ENCODE peak calls at places on chromosomes 3 and 15, in eight cellular contexts. J is IMR-90, V is breast epithelium, H is H54, B is A549, F is HCT116, A is esophagus squamous epithelium, E is GM12878. O is an unnamed sample.

GRCh38 chr3:99023590-99024192 is 122.2 kb upstream of the DCBLD2 start:
- DNase-seq in A (no peak), E (no peak), B (peak), J (peak), V (no peak), H (no peak), F (peak), O (no peak)

GRCh38 chr3:56748663-56749231 is 53.0 kb downstream of the ARHGEF3 start:
- DNase-seq in H (no peak), F (no peak), J (no peak), E (no peak), V (no peak), A (no peak), B (no peak), O (no peak)

GRCh38 chr3:31227152-31227581 is 305.6 kb upstream of the STT3B start:
- DNase-seq in F (no peak), E (peak), A (no peak), B (no peak), V (no peak), J (no peak), H (no peak), O (no peak)

GRCh38 chr3:86104154-86104553 is 886.8 kb downstream of the VGLL3 start:
- DNase-seq in H (no peak), J (no peak), F (no peak), V (no peak), B (no peak), A (no peak), E (no peak), O (no peak)

GRCh38 chr3:121660356-121661171 is at the start of gene HCLS1:
- DNase-seq in J (no peak), F (no peak), A (peak), H (no peak), V (no peak), B (no peak), E (peak), O (peak)

GRCh38 chr3:167051421-167051820 is 328.7 kb downstream of the ZBBX start:
- DNase-seq in F (no peak), B (no peak), A (no peak), J (no peak), H (no peak), E (no peak), V (no peak), O (no peak)

GRCh38 chr3:22474706-22475470 is 723.9 kb upstream of the ZNF385D start:
- DNase-seq in E (no peak), F (no peak), H (no peak), V (no peak), A (no peak), B (no peak), J (no peak), O (no peak)

GRCh38 chr15:60000113-60000823 is 3.8 kb upstream of the FOXB1 start:
- DNase-seq in J (no peak), F (no peak), B (no peak), E (no peak), A (no peak), H (no peak), V (no peak), O (no peak)

GRCh38 chr3:68919000-68919399 is 13.3 kb downstream of the TAFA4 start:
- DNase-seq in V (no peak), E (no peak), B (no peak), A (no peak), J (peak), H (no peak), F (no peak), O (no peak)

GRCh38 chr3:79414821-79415220 is 353.0 kb downstream of the ROBO1 start:
- DNase-seq in A (no peak), V (no peak), E (no peak), J (peak), F (no peak), B (no peak), H (no peak), O (no peak)

GRCh38 chr3:126380011-126380768 is 14.5 kb upstream of the CFAP100 start:
- DNase-seq in J (no peak), V (no peak), A (no peak), E (no peak), F (no peak), B (no peak), H (no peak), O (no peak)

DNA sequence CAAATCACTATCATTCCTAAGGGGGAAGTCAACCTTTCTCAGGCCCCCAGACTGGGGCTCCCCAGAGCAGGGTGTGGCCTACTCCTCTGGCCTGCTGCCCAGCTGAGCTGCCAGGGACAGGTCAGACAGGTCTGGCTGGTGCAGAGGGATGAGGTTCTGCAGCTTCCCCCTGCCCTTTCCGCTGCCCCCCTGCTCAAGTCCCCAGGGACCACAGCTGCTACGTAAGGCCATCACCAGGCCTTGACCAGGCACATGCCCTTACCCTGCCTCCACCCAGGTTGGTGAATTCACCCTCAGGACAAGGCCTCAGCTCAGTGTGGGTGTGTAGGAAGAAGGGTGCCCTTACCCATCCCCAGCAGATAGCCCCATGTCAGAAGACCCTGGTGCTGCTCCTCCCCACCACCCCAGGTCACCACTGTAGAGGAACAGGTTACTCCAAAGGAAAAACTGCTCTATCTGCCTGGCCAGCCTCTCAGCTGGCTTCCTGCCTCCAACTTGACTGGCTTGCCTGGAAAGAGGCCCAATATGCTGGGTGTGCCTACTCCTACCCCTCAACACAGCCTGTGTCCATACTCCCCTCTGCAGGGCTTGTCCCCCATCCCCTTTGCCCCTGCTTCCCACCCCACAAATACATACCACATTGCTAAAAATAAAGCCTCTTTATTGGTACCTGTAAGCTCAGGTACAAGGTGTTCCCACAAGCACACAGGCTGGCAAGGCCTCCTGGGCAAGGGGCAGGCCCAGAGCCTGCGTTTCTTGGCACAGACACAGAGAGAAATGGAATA is 12.0 kb downstream of the CSRNP1 start:
- DNase-seq in B (no peak), H (no peak), J (peak), F (no peak), E (no peak), V (peak), A (no peak), O (peak)
- TF ChIP-seq POLR2A in B (no peak), H (no peak), J (no peak), F (no peak), E (peak), V (no peak), A (no peak), O (no peak)

GRCh38 chr3:61975199-61975598 is 398.2 kb downstream of the FEZF2 start:
- DNase-seq in J (peak), A (no peak), B (no peak), F (no peak), V (no peak), E (no peak), H (no peak), O (no peak)
- TF ChIP-seq POLR2A in J (no peak), A (no peak), B (no peak), F (no peak), V (no peak), E (no peak), H (no peak), O (no peak)

GRCh38 chr3:50334339-50335075 is 6.1 kb downstream of the RASSF1 start:
- DNase-seq in A (no peak), H (no peak), J (no peak), E (no peak), B (no peak), V (no peak), F (no peak), O (no peak)

GRCh38 chr3:50338989-50339388 is 1.6 kb downstream of the RASSF1 start:
- DNase-seq in H (no peak), B (no peak), E (no peak), F (no peak), V (no peak), A (no peak), J (no peak), O (no peak)

GRCh38 chr3:50339485-50340196 is 995 bp downstream of the RASSF1 start:
- DNase-seq in B (no peak), V (no peak), A (no peak), H (no peak), E (no peak), J (peak), F (no peak), O (no peak)

GRCh38 chr3:50336452-50337174 is 4.0 kb downstream of the RASSF1 start:
- DNase-seq in J (peak), A (no peak), B (peak), V (no peak), F (no peak), E (no peak), H (no peak), O (no peak)

GRCh38 chr3:50337175-50337861 is 3.3 kb downstream of the RASSF1 start:
- DNase-seq in V (peak), F (peak), H (peak), B (peak), A (peak), E (peak), J (peak), O (peak)
- TF ChIP-seq POLR2A in V (peak), F (no peak), H (peak), B (peak), A (no peak), E (peak), J (peak), O (peak)

GRCh38 chr3:101827211-101828174 is 21.8 kb upstream of the NFKBIZ start:
- DNase-seq in F (peak), V (peak), J (peak), B (no peak), H (no peak), A (peak), E (peak), O (peak)
- TF ChIP-seq POLR2A in F (no peak), V (no peak), J (peak), B (no peak), H (peak), A (no peak), E (peak), O (peak)

GRCh38 chr15:89128320-89129122 is 40.3 kb downstream of the ABHD2 start:
- DNase-seq in H (no peak), B (no peak), E (no peak), A (no peak), F (no peak), V (no peak), J (no peak), O (no peak)

GRCh38 chr15:89129123-89129815 is 41.0 kb downstream of the ABHD2 start:
- DNase-seq in H (no peak), A (no peak), B (peak), F (no peak), E (no peak), V (no peak), J (peak), O (no peak)

GRCh38 chr15:89125038-89125826 is 37.0 kb downstream of the ABHD2 start:
- DNase-seq in H (no peak), V (no peak), E (no peak), A (no peak), J (no peak), B (no peak), F (no peak), O (no peak)

GRCh38 chr15:89129816-89130134 is 41.5 kb downstream of the ABHD2 start:
- DNase-seq in F (no peak), A (no peak), V (no peak), J (no peak), E (no peak), H (no peak), B (no peak), O (no peak)

DNA sequence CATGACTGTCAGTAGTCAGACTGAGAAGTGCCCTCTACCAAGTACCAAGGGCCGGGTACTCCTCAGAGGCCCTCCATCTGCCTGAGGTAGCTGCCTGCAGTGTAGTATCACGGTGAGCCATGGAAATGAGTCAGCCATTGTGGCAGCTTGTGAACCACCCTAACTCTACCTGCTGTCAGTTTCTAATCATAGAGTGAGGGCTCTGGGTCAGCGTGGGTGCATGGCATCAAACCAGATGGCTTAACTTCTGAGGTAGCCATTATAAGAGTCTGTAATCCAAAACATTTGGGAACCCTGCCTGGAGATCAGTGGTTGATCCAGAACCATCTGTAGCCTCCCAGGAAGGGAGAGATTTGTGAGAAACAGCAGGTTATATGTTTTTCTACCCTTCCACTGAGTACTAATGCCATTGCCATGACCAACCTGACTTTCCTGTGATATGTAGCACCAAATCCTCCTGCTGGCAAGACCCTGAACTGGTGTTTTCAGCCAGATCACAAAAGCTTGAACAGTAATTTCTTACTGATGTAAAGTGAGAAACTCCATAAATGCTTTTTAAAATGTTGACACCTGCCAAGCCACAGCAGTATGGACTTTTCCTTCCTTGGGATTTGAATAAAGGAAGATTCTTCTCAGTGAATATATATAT is 38.9 kb downstream of the ABHD2 start:
- DNase-seq in V (no peak), F (no peak), A (no peak), H (no peak), B (no peak), E (no peak), J (peak), O (no peak)
- TF ChIP-seq POLR2A in V (no peak), F (no peak), A (no peak), H (no peak), B (no peak), E (no peak), J (no peak), O (no peak)

DNA sequence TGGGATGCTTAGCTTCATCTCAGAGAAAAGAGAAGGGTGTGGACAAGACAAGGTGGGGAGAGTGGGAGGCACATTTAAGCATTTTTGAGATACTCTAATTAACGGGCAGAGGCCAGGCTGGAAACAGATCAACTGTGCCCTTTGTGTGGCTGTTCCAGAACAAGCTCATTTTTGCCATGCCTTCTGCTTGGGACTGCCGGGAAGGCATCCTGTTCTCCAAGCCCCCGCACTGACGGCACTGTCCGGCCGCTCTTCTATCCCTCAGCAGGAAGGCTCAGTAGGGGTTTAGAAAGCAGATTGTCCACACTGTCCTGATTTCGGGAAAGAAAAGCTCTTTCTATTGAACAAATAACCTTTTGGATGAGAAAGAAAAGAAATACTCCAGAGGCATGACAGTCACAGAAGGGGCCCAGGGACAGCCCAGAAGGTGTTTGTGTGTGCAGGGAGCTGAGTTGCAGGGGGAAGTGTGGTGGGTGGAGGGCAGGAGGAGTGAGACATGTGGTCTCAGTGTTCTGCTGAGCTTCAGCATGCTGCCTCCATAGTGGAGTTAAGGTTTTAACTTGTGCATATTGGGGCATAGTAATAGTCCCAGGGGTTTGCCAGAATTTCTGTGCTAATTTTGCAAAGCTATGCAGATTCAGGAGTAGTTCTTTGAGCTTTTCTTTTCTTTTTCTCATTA is 27.3 kb downstream of the SV2B start:
- DNase-seq in A (no peak), H (no peak), V (peak), E (no peak), B (no peak), J (no peak), F (no peak), O (no peak)
- TF ChIP-seq POLR2A in A (no peak), H (no peak), V (no peak), E (no peak), B (no peak), J (no peak), F (no peak), O (no peak)

GRCh38 chr3:5187920-5188418 is 462 bp downstream of the EDEM1 start:
- DNase-seq in J (peak), A (no peak), H (peak), E (no peak), F (no peak), B (peak), V (no peak), O (peak)

GRCh38 chr3:5186854-5187151 is 704 bp upstream of the EDEM1 start:
- DNase-seq in H (no peak), V (no peak), A (no peak), B (no peak), F (no peak), J (peak), E (no peak), O (no peak)

GRCh38 chr3:5190147-5190791 is 2.8 kb downstream of the EDEM1 start:
- DNase-seq in H (no peak), F (no peak), E (no peak), V (no peak), J (no peak), B (no peak), A (no peak), O (no peak)

GRCh38 chr3:5187152-5187919 is at the start of gene EDEM1:
- DNase-seq in H (peak), E (peak), V (peak), J (peak), A (peak), B (peak), F (peak), O (peak)

DNA sequence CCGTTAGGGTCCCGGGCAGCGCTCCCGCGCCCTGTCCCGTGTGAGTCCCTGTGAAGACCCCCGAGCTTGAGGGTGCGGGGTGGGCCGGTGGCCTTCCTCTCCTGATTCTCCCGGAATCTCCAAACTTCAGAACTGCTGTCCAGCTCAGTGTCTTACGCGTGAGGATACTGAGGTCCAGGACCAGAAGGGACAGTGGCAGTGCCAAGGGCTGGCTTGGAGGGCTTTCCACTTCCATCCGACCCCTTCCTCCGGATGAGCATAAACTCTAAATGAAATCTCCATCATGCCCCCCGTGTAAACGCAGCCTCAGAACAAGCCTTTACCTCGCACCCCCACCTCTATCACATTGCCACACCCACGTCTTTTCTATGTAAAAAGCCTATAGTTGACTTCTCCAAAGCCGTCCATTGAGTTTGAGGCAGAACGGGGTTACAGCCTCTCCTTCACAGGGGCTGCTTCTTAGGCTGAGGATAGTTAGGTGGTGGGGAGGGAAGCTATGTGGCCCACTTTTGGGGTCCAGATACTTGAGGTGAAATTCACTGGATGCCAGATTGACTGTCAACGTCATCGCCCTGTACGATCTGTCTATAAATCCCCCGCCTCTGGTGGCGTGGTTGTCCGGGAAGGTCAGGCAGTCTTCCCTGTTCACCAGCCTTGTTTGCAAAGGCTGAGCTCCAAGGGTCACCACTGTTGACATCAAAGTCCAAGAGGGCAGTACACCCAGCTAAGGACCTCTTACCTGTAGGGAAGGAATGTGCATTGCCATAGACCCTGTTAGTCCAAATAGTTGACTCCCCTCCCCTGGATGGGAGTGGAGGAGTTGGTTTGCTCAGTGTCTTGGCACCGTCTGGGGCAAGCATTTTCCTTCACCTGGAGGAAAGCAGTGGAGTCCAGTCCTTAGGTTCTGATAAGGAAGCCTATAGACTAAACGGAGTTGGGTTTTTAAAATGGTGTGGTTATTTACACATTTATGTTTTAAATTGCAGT is 1.2 kb downstream of the EDEM1 start:
- DNase-seq in H (no peak), B (peak), V (no peak), E (no peak), F (no peak), J (peak), A (no peak), O (peak)
- TF ChIP-seq POLR2A in H (no peak), B (no peak), V (no peak), E (peak), F (no peak), J (peak), A (no peak), O (no peak)

DNA sequence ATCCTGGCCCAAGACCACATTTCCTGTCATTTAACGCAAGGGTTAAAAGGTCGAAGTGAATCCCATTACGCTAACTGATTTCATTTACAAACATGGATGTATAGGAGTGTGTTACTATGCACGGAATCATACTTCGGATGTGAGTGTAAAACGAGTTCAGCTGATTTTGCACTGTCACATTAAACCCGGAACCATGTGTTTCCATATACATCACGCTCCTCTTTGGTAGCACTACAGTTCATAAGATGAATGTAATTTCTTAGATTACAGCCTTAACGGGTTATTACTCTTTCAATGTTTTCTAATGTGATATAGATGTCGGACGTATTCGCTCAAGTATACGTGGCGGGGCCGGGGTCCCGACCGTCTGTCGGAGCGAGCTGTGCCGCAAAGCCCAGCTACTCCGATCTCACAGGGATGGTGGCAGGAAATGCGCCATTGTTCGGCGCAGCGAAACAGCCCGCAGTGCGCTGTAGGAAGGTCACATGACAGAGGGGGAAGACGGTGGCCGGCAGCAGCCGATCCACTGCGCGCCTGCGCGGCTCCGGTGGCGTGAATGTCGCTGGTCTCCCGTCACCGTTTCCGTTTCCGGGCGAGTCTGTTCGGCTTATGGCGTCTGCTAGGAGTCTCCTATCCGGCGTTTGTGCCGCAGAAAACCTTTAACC is 97.3 kb downstream of the NPAP1 start:
- DNase-seq in V (peak), F (no peak), E (no peak), J (peak), B (no peak), H (no peak), A (no peak), O (peak)
- TF ChIP-seq POLR2A in V (no peak), F (no peak), E (no peak), J (peak), B (no peak), H (no peak), A (no peak), O (no peak)